ENCODE peak calls at places on chromosomes 5 and 9, in nine cellular contexts. P is T-helper 2 cell; O is right cardiac atrium; Q is AG08396; V is CD8-positive, alpha-beta memory T cell; G is hippocampal formation; N is neural crest cell; K is AG04449; S is cardiac muscle cell. C is an unnamed sample.

GRCh38 chr5:173281910-173282309 is 46.3 kb downstream of the STC2 start:
- DNase-seq in O (peak; percentile 27), S (peak; percentile 94), G (no peak), V (no peak), N (no peak), K (no peak), Q (peak; percentile 38), P (no peak), C (no peak)

GRCh38 chr5:87137280-87137679 is 130.4 kb upstream of the RASA1 start:
- DNase-seq in N (no peak), G (no peak), K (no peak), P (no peak), Q (no peak), S (no peak), O (peak; percentile 86), V (no peak), C (no peak)

GRCh38 chr9:32707326-32707725 is 71.9 kb upstream of the TAF1L start:
- DNase-seq in P (no peak), K (no peak), N (no peak), Q (no peak), G (no peak), V (no peak), S (no peak), O (no peak), C (no peak)

GRCh38 chr9:3809724-3810123 is 283.9 kb upstream of the RFX3 start:
- DNase-seq in S (no peak), P (no peak), Q (no peak), O (no peak), N (no peak), V (no peak), G (no peak), K (no peak), C (no peak)

GRCh38 chr5:78547731-78548189 is 100.8 kb downstream of the LHFPL2 start:
- DNase-seq in N (no peak), P (no peak), G (no peak), O (peak; percentile 94), S (no peak), Q (no peak), V (no peak), K (peak; percentile 73), C (no peak)

GRCh38 chr9:21413089-21414023 is 4.4 kb downstream of the IFNA8 start:
- DNase-seq in N (no peak), S (no peak), Q (no peak), V (no peak), G (peak; percentile 14), K (no peak), P (no peak), O (no peak), C (no peak)

GRCh38 chr9:74817281-74818181 is 70.2 kb downstream of the TRPM6 start:
- DNase-seq in N (no peak), G (no peak), V (no peak), Q (no peak), P (no peak), K (no peak), S (no peak), O (no peak), C (no peak)

GRCh38 chr5:26700759-26701384 is 337.5 kb downstream of the CDH9 start:
- DNase-seq in O (no peak), P (no peak), G (peak; percentile 2), S (peak; percentile 52), V (no peak), N (peak; percentile 56), K (no peak), Q (no peak), C (no peak)

GRCh38 chr5:140090251-140090650 is 23.7 kb upstream of the PURA start:
- DNase-seq in V (no peak), G (no peak), N (no peak), P (no peak), Q (no peak), O (no peak), S (no peak), K (no peak), C (no peak)

GRCh38 chr5:138623053-138623452 is 47.9 kb upstream of the HSPA9 start:
- DNase-seq in G (no peak), P (no peak), Q (no peak), O (peak; percentile 45), K (no peak), N (no peak), S (no peak), V (no peak), C (no peak)

GRCh38 chr9:78695521-78695920 is 398.6 kb downstream of the PSAT1 start:
- DNase-seq in K (no peak), G (no peak), Q (no peak), V (no peak), O (no peak), P (no peak), N (no peak), S (no peak), C (peak; percentile 3)

GRCh38 chr5:73263001-73263710 is 90.2 kb downstream of the TMEM174 start:
- DNase-seq in G (no peak), V (no peak), P (no peak), O (no peak), K (peak; percentile 41), Q (no peak), S (no peak), N (no peak), C (no peak)

GRCh38 chr9:124840300-124840833 is 12.9 kb upstream of the WDR38 start:
- DNase-seq in P (no peak), V (no peak), Q (no peak), O (no peak), S (no peak), K (no peak), G (no peak), N (no peak), C (no peak)

GRCh38 chr9:135332516-135332915 is 147.1 kb upstream of the PPP1R26 start:
- DNase-seq in N (no peak), P (no peak), G (no peak), Q (no peak), V (no peak), O (no peak), K (no peak), S (no peak), C (no peak)

GRCh38 chr5:9156282-9156681 is 389.6 kb downstream of the SEMA5A start:
- DNase-seq in Q (peak; percentile 40), S (peak; percentile 20), V (no peak), N (no peak), O (no peak), K (no peak), P (no peak), G (peak; percentile 43), C (peak; percentile 18)

GRCh38 chr5:119331566-119332095 is 24.2 kb upstream of the TNFAIP8 start:
- DNase-seq in K (no peak), P (no peak), S (no peak), O (no peak), G (no peak), V (no peak), Q (no peak), N (no peak), C (no peak)

GRCh38 chr9:116395409-116396037 is 241.9 kb downstream of the PAPPA start:
- DNase-seq in Q (no peak), N (no peak), K (no peak), V (no peak), S (no peak), O (no peak), P (no peak), G (no peak), C (no peak)

GRCh38 chr9:123851851-123852250 is 78.1 kb downstream of the DENND1A start:
- DNase-seq in V (no peak), P (no peak), K (no peak), G (no peak), O (no peak), S (no peak), Q (no peak), N (no peak), C (no peak)

GRCh38 chr9:134286513-134287245 is 39.6 kb upstream of the RXRA start:
- DNase-seq in P (no peak), G (no peak), O (peak; percentile 29), Q (no peak), V (no peak), N (no peak), K (no peak), S (no peak), C (no peak)

GRCh38 chr5:143376911-143377838 is 26.3 kb downstream of the NR3C1 start:
- DNase-seq in P (no peak), N (no peak), Q (peak; percentile 6), G (no peak), V (no peak), O (no peak), K (peak; percentile 7), S (no peak), C (no peak)

GRCh38 chr5:159202151-159202550 is 7.2 kb downstream of the RNF145 start:
- DNase-seq in P (no peak), O (no peak), Q (no peak), K (no peak), G (no peak), V (no peak), N (no peak), S (no peak), C (no peak)

GRCh38 chr5:128304121-128304520 is 220.6 kb downstream of the SLC12A2 start:
- DNase-seq in P (no peak), N (no peak), Q (no peak), V (no peak), S (peak; percentile 49), O (no peak), K (peak; percentile 9), G (no peak), C (no peak)

GRCh38 chr5:53679261-53679660 is 118.8 kb downstream of the NDUFS4 start:
- DNase-seq in V (no peak), S (no peak), N (no peak), Q (peak; percentile 26), P (no peak), G (no peak), O (no peak), K (peak; percentile 4), C (no peak)

GRCh38 chr5:142652563-142652962 is 33.3 kb downstream of the FGF1 start:
- DNase-seq in G (no peak), S (no peak), Q (no peak), N (no peak), O (no peak), P (no peak), K (no peak), V (no peak), C (no peak)

GRCh38 chr9:36268007-36268427 is 9.8 kb upstream of the GNE start:
- DNase-seq in V (no peak), S (no peak), K (no peak), O (no peak), N (no peak), P (no peak), Q (peak; percentile 32), G (no peak), C (no peak)

GRCh38 chr5:143557061-143557818 is 153.8 kb upstream of the NR3C1 start:
- DNase-seq in S (peak; percentile 38), G (no peak), V (no peak), K (no peak), P (no peak), N (no peak), Q (no peak), O (no peak), C (peak; percentile 36)